ENCODE peak calls at places on chromosomes 2 and 18, in eight cellular contexts. N, H, M, Y, G, Q, T and I are unnamed samples.
A peak's percentile ranks its signal among the peaks of the same experiment; 100 is the strongest.

GRCh38 chr2:104584393-104584792 is 269.5 kb upstream of the POU3F3 start:
- DNase-seq in Y (no peak), M (no peak), N (no peak), G (no peak), T (no peak), Q (no peak), H (no peak), I (no peak)

GRCh38 chr2:28327963-28328922 is 64.4 kb upstream of the FOSL2 start:
- DNase-seq in Y (peak; percentile 17), Q (no peak), H (peak; percentile 64), G (peak; percentile 68), M (no peak), N (peak; percentile 14), T (no peak), I (no peak)

GRCh38 chr18:36302676-36303075 is 5.2 kb downstream of the FHOD3 start:
- DNase-seq in M (no peak), H (peak; percentile 26), G (peak; percentile 42), N (peak; percentile 53), Q (no peak), Y (no peak), T (no peak), I (no peak)

GRCh38 chr18:50558157-50558556 is 1.7 kb upstream of the MAPK4 start:
- DNase-seq in G (no peak), M (no peak), Q (no peak), T (no peak), H (no peak), N (no peak), Y (no peak), I (no peak)

GRCh38 chr18:23038712-23039111 is 96.6 kb upstream of the CABLES1 start:
- DNase-seq in Y (no peak), N (peak; percentile 89), H (no peak), G (peak; percentile 53), Q (no peak), M (no peak), T (no peak), I (no peak)

GRCh38 chr2:156064540-156064939 is 268.0 kb downstream of the NR4A2 start:
- DNase-seq in G (no peak), H (no peak), T (no peak), Y (no peak), M (no peak), N (no peak), Q (no peak), I (no peak)

GRCh38 chr2:209526541-209526940 is 102.7 kb downstream of the MAP2 start:
- DNase-seq in G (peak; percentile 7), Y (no peak), H (peak; percentile 19), T (no peak), Q (no peak), N (peak; percentile 2), M (no peak), I (peak; percentile 7)

GRCh38 chr18:12599543-12599942 is 58.4 kb downstream of the SPIRE1 start:
- DNase-seq in T (no peak), Q (no peak), M (no peak), H (no peak), Y (no peak), G (no peak), N (peak; percentile 20), I (no peak)

GRCh38 chr18:3649135-3649558 is 199.2 kb downstream of the TGIF1 start:
- DNase-seq in H (no peak), M (no peak), G (peak; percentile 37), Y (no peak), T (no peak), Q (no peak), N (no peak), I (no peak)

GRCh38 chr2:85777441-85777861 is 23.7 kb downstream of the ATOH8 start:
- DNase-seq in M (no peak), Q (no peak), T (peak; percentile 75), G (no peak), N (no peak), H (no peak), Y (no peak), I (no peak)

GRCh38 chr2:191862371-191862770 is 15.5 kb upstream of the CAVIN2 start:
- DNase-seq in Y (no peak), M (no peak), T (no peak), N (peak; percentile 78), H (peak; percentile 72), Q (no peak), G (peak; percentile 49), I (no peak)

GRCh38 chr2:20501974-20502373 is 55.1 kb downstream of the RHOB start:
- DNase-seq in M (no peak), N (peak; percentile 95), Y (no peak), T (no peak), Q (no peak), H (peak; percentile 96), G (peak; percentile 100), I (no peak)

GRCh38 chr2:56184500-56184996 is 758 bp downstream of the CCDC85A start:
- DNase-seq in G (no peak), N (peak; percentile 50), M (no peak), Q (no peak), H (peak; percentile 23), Y (no peak), T (peak; percentile 43), I (no peak)